ENCODE peak calls at places on chromosomes 16 and 17, in five cellular contexts. One of them, this sample, is unnamed.
A peak's percentile ranks its signal among the peaks of the same experiment; 100 is the strongest.

GRCh38 chr16:57166951-57167350 is 18.9 kb downstream of the PSME3IP1 start:
- DNase-seq in progenitor cell of endocrine pancreas: no peak
- DNase-seq in CD4-positive, alpha-beta T cell: no peak
- DNase-seq in A549: no peak
- DNase-seq in GM18507: no peak
- DNase-seq in this sample: no peak

GRCh38 chr17:51748749-51749604 is 409.5 kb downstream of the CA10 start:
- DNase-seq in GM18507: no peak
- DNase-seq in A549: no peak
- DNase-seq in CD4-positive, alpha-beta T cell: no peak
- DNase-seq in progenitor cell of endocrine pancreas: no peak
- DNase-seq in this sample: no peak

GRCh38 chr17:75295220-75296158 is 6.3 kb upstream of the SLC25A19 start:
- DNase-seq in CD4-positive, alpha-beta T cell: no peak
- DNase-seq in GM18507: no peak
- DNase-seq in A549: no peak
- DNase-seq in progenitor cell of endocrine pancreas: no peak
- DNase-seq in this sample: no peak

GRCh38 chr17:58520843-58521430 is 6.5 kb upstream of the MTMR4 start:
- DNase-seq in A549: no peak
- DNase-seq in CD4-positive, alpha-beta T cell: no peak
- DNase-seq in progenitor cell of endocrine pancreas: no peak
- DNase-seq in GM18507: no peak
- DNase-seq in this sample: no peak

GRCh38 chr16:72066747-72067146 is 3.7 kb downstream of the HPR start:
- DNase-seq in progenitor cell of endocrine pancreas: no peak
- DNase-seq in A549: peak; percentile 48
- DNase-seq in GM18507: peak; percentile 17
- DNase-seq in CD4-positive, alpha-beta T cell: no peak
- DNase-seq in this sample: no peak

GRCh38 chr16:86200722-86201121 is 301.8 kb downstream of the IRF8 start:
- DNase-seq in GM18507: no peak
- DNase-seq in A549: no peak
- DNase-seq in CD4-positive, alpha-beta T cell: no peak
- DNase-seq in progenitor cell of endocrine pancreas: no peak
- DNase-seq in this sample: no peak

GRCh38 chr16:81616321-81617020 is 162.6 kb upstream of the PLCG2 start:
- DNase-seq in GM18507: peak; percentile 65
- DNase-seq in A549: no peak
- DNase-seq in CD4-positive, alpha-beta T cell: peak; percentile 79
- DNase-seq in progenitor cell of endocrine pancreas: no peak
- DNase-seq in this sample: peak; percentile 58

GRCh38 chr16:57970971-57971370 is at the start of gene CNGB1:
- DNase-seq in CD4-positive, alpha-beta T cell: no peak
- DNase-seq in A549: no peak
- DNase-seq in progenitor cell of endocrine pancreas: no peak
- DNase-seq in GM18507: no peak
- DNase-seq in this sample: no peak

GRCh38 chr17:7845359-7846062 is 9.4 kb upstream of the TMEM88 start:
- DNase-seq in CD4-positive, alpha-beta T cell: no peak
- DNase-seq in progenitor cell of endocrine pancreas: no peak
- DNase-seq in A549: no peak
- DNase-seq in GM18507: no peak
- DNase-seq in this sample: no peak

GRCh38 chr17:20997711-20998570 is 44.9 kb downstream of the USP22 start:
- DNase-seq in progenitor cell of endocrine pancreas: no peak
- DNase-seq in GM18507: no peak
- DNase-seq in CD4-positive, alpha-beta T cell: no peak
- DNase-seq in A549: no peak
- DNase-seq in this sample: no peak

GRCh38 chr17:28575126-28575795 is 1.4 kb downstream of the ALDOC start:
- DNase-seq in CD4-positive, alpha-beta T cell: no peak
- DNase-seq in progenitor cell of endocrine pancreas: no peak
- DNase-seq in A549: no peak
- DNase-seq in GM18507: no peak
- DNase-seq in this sample: no peak

GRCh38 chr16:11325404-11326083 is 19.7 kb upstream of the RMI2 start:
- DNase-seq in A549: no peak
- DNase-seq in CD4-positive, alpha-beta T cell: no peak
- DNase-seq in progenitor cell of endocrine pancreas: no peak
- DNase-seq in GM18507: no peak
- DNase-seq in this sample: no peak

GRCh38 chr16:54286330-54287017 is at the start of gene IRX3:
- DNase-seq in GM18507: no peak
- DNase-seq in A549: peak; percentile 88
- DNase-seq in CD4-positive, alpha-beta T cell: no peak
- DNase-seq in progenitor cell of endocrine pancreas: peak; percentile 24
- DNase-seq in this sample: no peak

GRCh38 chr16:71781741-71782140 is 26.9 kb downstream of the AP1G1 start:
- DNase-seq in A549: no peak
- DNase-seq in CD4-positive, alpha-beta T cell: no peak
- DNase-seq in GM18507: no peak
- DNase-seq in progenitor cell of endocrine pancreas: no peak
- DNase-seq in this sample: no peak

GRCh38 chr17:10698116-10698818 is 873 bp downstream of the ADPRM start:
- DNase-seq in CD4-positive, alpha-beta T cell: no peak
- DNase-seq in A549: peak; percentile 17
- DNase-seq in progenitor cell of endocrine pancreas: no peak
- DNase-seq in GM18507: no peak
- DNase-seq in this sample: no peak

GRCh38 chr16:30628628-30629342 is 18.6 kb upstream of the ZNF689 start:
- DNase-seq in A549: peak; percentile 73
- DNase-seq in progenitor cell of endocrine pancreas: peak; percentile 88
- DNase-seq in CD4-positive, alpha-beta T cell: peak; percentile 78
- DNase-seq in GM18507: no peak
- DNase-seq in this sample: peak; percentile 82

GRCh38 chr17:55391244-55391757 is 30.3 kb downstream of the MMD start:
- DNase-seq in progenitor cell of endocrine pancreas: no peak
- DNase-seq in A549: no peak
- DNase-seq in CD4-positive, alpha-beta T cell: no peak
- DNase-seq in GM18507: no peak
- DNase-seq in this sample: no peak

GRCh38 chr17:74859439-74860228 is at the start of gene GRIN2C:
- DNase-seq in A549: no peak
- DNase-seq in CD4-positive, alpha-beta T cell: no peak
- DNase-seq in progenitor cell of endocrine pancreas: no peak
- DNase-seq in GM18507: no peak
- DNase-seq in this sample: no peak

GRCh38 chr16:1613240-1613639 is 1.1 kb downstream of the CRAMP1 start:
- DNase-seq in A549: no peak
- DNase-seq in CD4-positive, alpha-beta T cell: no peak
- DNase-seq in GM18507: no peak
- DNase-seq in progenitor cell of endocrine pancreas: no peak
- DNase-seq in this sample: no peak

GRCh38 chr16:84175351-84176081 is 11.3 kb downstream of the TAF1C start:
- DNase-seq in CD4-positive, alpha-beta T cell: peak; percentile 53
- DNase-seq in progenitor cell of endocrine pancreas: peak; percentile 47
- DNase-seq in GM18507: peak; percentile 65
- DNase-seq in A549: peak; percentile 55
- DNase-seq in this sample: peak; percentile 15

GRCh38 chr16:71666928-71667707 is 41.1 kb downstream of the MARVELD3 start:
- DNase-seq in CD4-positive, alpha-beta T cell: no peak
- DNase-seq in GM18507: no peak
- DNase-seq in progenitor cell of endocrine pancreas: no peak
- DNase-seq in A549: no peak
- DNase-seq in this sample: no peak

GRCh38 chr16:49562228-49562627 is 188.6 kb downstream of the C16orf78 start:
- DNase-seq in A549: no peak
- DNase-seq in CD4-positive, alpha-beta T cell: no peak
- DNase-seq in progenitor cell of endocrine pancreas: no peak
- DNase-seq in GM18507: no peak
- DNase-seq in this sample: no peak

GRCh38 chr17:34484193-34484733 is 95.1 kb upstream of the TMEM132E start:
- DNase-seq in CD4-positive, alpha-beta T cell: no peak
- DNase-seq in progenitor cell of endocrine pancreas: no peak
- DNase-seq in GM18507: no peak
- DNase-seq in A549: no peak
- DNase-seq in this sample: no peak

GRCh38 chr16:22313141-22313781 is 16.1 kb downstream of the POLR3E start:
- DNase-seq in GM18507: no peak
- DNase-seq in progenitor cell of endocrine pancreas: no peak
- DNase-seq in CD4-positive, alpha-beta T cell: no peak
- DNase-seq in A549: no peak
- DNase-seq in this sample: no peak

GRCh38 chr16:56726283-56726682 is 3.6 kb upstream of the NUP93 start:
- DNase-seq in GM18507: no peak
- DNase-seq in CD4-positive, alpha-beta T cell: no peak
- DNase-seq in A549: no peak
- DNase-seq in progenitor cell of endocrine pancreas: no peak
- DNase-seq in this sample: no peak

GRCh38 chr17:6328279-6328678 is 106.6 kb downstream of the AIPL1 start:
- DNase-seq in GM18507: no peak
- DNase-seq in CD4-positive, alpha-beta T cell: no peak
- DNase-seq in A549: no peak
- DNase-seq in progenitor cell of endocrine pancreas: no peak
- DNase-seq in this sample: no peak